ENCODE peak calls at places on chromosome 15, in ten cellular contexts. H, S, I, V, D, U, Y, G, A and X are unnamed samples.

GRCh38 chr15:60639502-60639901 is 160.6 kb upstream of the ICE2 start:
- DNase-seq in Y (no peak), V (no peak), I (no peak), G (no peak), S (no peak), D (no peak), A (no peak), U (no peak), H (no peak), X (no peak)

GRCh38 chr15:101497017-101497416 is 7.5 kb upstream of the PCSK6 start:
- DNase-seq in V (no peak), D (no peak), U (no peak), G (no peak), Y (no peak), A (peak; percentile 56), I (no peak), H (no peak), S (no peak), X (no peak)

GRCh38 chr15:52734329-52734728 is 55.1 kb upstream of the ATOSA start:
- DNase-seq in Y (no peak), U (no peak), S (peak; percentile 29), D (no peak), I (no peak), A (no peak), V (no peak), G (no peak), H (no peak), X (no peak)

GRCh38 chr15:37824717-37825382 is 109.6 kb upstream of the TMCO5A start:
- DNase-seq in A (no peak), S (peak; percentile 90), D (peak; percentile 80), G (peak; percentile 42), Y (peak; percentile 81), I (no peak), H (peak; percentile 96), U (peak; percentile 90), V (peak; percentile 91), X (peak; percentile 93)

GRCh38 chr15:49135893-49136292 is 19.5 kb downstream of the COPS2 start:
- DNase-seq in I (no peak), Y (peak; percentile 38), G (no peak), A (no peak), D (peak; percentile 66), H (peak; percentile 83), V (peak; percentile 87), U (peak; percentile 73), S (peak; percentile 62), X (peak; percentile 68)

GRCh38 chr15:39885099-39885777 is 34.8 kb downstream of the GPR176 start:
- DNase-seq in D (no peak), Y (no peak), I (no peak), H (no peak), G (no peak), S (no peak), U (peak; percentile 15), A (no peak), V (peak; percentile 44), X (peak; percentile 62)

GRCh38 chr15:41603941-41604660 is 45.1 kb downstream of the TYRO3 start:
- DNase-seq in H (peak; percentile 83), A (peak; percentile 81), G (peak; percentile 73), Y (peak; percentile 54), D (no peak), I (peak; percentile 65), V (peak; percentile 89), S (peak; percentile 89), U (peak; percentile 90), X (peak; percentile 67)

GRCh38 chr15:44956388-44956787 is at the start of gene TERB2:
- DNase-seq in G (no peak), Y (no peak), V (no peak), D (no peak), H (no peak), S (no peak), U (no peak), I (no peak), A (no peak), X (no peak)

GRCh38 chr15:75177360-75178071 is 24.2 kb upstream of the C15orf39 start:
- DNase-seq in G (peak; percentile 62), S (no peak), V (no peak), I (no peak), D (no peak), H (no peak), Y (no peak), A (no peak), U (no peak), X (no peak)

GRCh38 chr15:49064281-49064653 is 18.0 kb upstream of the SECISBP2L start:
- DNase-seq in Y (no peak), D (no peak), I (no peak), S (no peak), H (no peak), G (no peak), U (no peak), A (no peak), V (no peak), X (no peak)

GRCh38 chr15:51973220-51973619 is 1.6 kb upstream of the LEO1 start:
- DNase-seq in D (no peak), A (peak; percentile 9), Y (no peak), H (no peak), V (no peak), I (no peak), G (no peak), S (no peak), U (no peak), X (no peak)

GRCh38 chr15:48375767-48376166 is 44.5 kb downstream of the DUT start:
- DNase-seq in G (no peak), I (no peak), Y (no peak), H (no peak), A (no peak), V (no peak), S (no peak), D (no peak), U (no peak), X (no peak)

GRCh38 chr15:65771870-65772269 is 20.2 kb downstream of the DENND4A start:
- DNase-seq in Y (no peak), D (no peak), G (no peak), H (no peak), S (no peak), A (no peak), I (no peak), U (no peak), V (no peak), X (no peak)

GRCh38 chr15:100311099-100311751 is 30.6 kb downstream of the ADAMTS17 start:
- DNase-seq in H (no peak), I (peak; percentile 37), Y (no peak), G (no peak), S (no peak), D (no peak), A (no peak), U (no peak), V (no peak), X (no peak)
- H3K4me3 ChIP-seq in H (no peak overlapping the region), I (no peak overlapping the region), Y (no peak overlapping the region), G (no peak overlapping the region), S (no peak overlapping the region), D (no peak overlapping the region), A (peak overlapping the region; percentile 34), U (no peak overlapping the region), V (no peak overlapping the region), X (no peak overlapping the region)

DNA sequence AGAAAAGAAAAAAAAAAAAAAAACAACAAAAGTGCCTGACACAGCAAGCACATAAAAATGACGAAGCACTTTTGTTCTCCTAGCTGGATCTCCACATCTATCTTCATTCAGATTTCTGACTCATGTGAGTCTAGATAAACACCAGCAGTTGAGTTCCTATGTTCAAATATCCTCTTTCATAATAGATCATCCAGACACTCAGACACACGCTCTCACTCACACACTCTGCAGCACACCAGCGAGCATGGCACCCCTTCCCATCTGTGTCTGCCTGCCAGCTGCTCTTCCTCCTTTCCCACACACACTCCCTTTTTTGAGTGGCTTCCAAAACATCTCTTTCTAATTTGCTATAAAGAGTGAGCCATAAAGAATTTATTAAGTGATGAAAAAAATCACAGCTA is 19.8 kb upstream of the CELF6 start:
- DNase-seq in V (peak; percentile 95), I (no peak), U (peak; percentile 92), H (peak; percentile 80), A (no peak), D (peak; percentile 80), Y (no peak), S (peak; percentile 97), G (peak; percentile 19), X (peak; percentile 75)
- TF ChIP-seq CTCF in V (no peak), I (no peak), U (no peak), H (no peak), A (no peak), D (no peak), Y (no peak), S (no peak), G (no peak), X (no peak)

GRCh38 chr15:70400766-70401541 is 303.2 kb upstream of the TLE3 start:
- DNase-seq in S (peak; percentile 23), A (no peak), D (no peak), I (no peak), G (no peak), U (peak; percentile 25), Y (peak; percentile 15), H (peak; percentile 42), V (no peak), X (no peak)
- H3K4me3 ChIP-seq in S (no peak overlapping the region), A (no peak overlapping the region), D (no peak overlapping the region), I (no peak overlapping the region), G (no peak overlapping the region), U (no peak overlapping the region), Y (no peak overlapping the region), H (no peak overlapping the region), V (no peak overlapping the region), X (no peak overlapping the region)

GRCh38 chr15:57519806-57520205 is 71.9 kb upstream of the MYZAP start:
- DNase-seq in U (no peak), A (no peak), D (no peak), I (no peak), Y (no peak), H (no peak), V (no peak), G (no peak), S (no peak), X (no peak)

GRCh38 chr15:57521503-57521902 is 70.2 kb upstream of the MYZAP start:
- DNase-seq in U (no peak), Y (no peak), H (no peak), S (no peak), D (no peak), V (no peak), I (no peak), G (no peak), A (no peak), X (no peak)

GRCh38 chr15:57516327-57517026 is 75.2 kb upstream of the MYZAP start:
- DNase-seq in H (no peak), V (no peak), G (no peak), S (no peak), D (no peak), Y (no peak), I (no peak), A (no peak), U (no peak), X (no peak)

GRCh38 chr15:57517027-57517671 is 74.6 kb upstream of the MYZAP start:
- DNase-seq in V (no peak), A (no peak), I (no peak), G (no peak), D (no peak), U (no peak), S (no peak), H (no peak), Y (no peak), X (no peak)

DNA sequence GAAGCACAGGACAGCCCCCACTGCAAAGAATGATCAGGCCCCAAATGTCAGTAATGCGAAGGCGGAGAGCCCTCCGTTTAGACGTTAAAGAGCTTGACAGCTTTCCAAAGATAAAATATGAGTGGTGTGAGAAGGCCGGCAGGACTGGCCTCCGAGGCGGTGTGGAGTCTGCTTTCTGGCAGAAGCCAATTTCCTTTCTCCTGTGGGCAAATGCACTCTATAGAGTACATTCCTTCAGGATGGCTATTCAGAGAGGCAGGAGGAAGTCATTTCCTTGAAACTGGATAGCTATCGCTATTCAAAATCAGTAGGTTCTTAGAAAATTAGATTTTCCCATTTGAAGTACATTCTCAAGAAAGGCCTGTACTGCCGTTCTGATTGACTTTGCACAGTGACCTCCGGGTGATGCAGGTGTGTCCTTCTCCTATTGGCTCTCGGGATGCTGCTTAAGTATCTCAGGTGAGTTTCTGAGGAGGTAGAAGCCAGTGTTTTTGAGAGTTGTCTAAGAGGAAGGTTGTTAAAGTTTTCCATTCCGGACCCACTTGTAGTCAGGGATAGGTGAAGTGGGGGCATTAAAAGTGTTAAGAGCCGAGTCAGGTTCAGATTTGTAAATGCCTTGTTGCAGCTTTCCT is 72.8 kb upstream of the MYZAP start:
- DNase-seq in U (no peak), H (no peak), I (peak; percentile 73), V (no peak), S (no peak), G (no peak), D (no peak), Y (no peak), A (no peak), X (no peak)
- TF ChIP-seq CTCF in U (no peak), H (no peak), I (no peak), V (no peak), S (no peak), G (no peak), D (no peak), Y (no peak), A (no peak), X (no peak)